ENCODE peak calls at places on chromosomes 1 and 21, in four cellular contexts. R is upper lobe of left lung, S is K562, Q is HepG2. U is an unnamed sample.

GRCh38 chr1:61320575-61320974 is 238.2 kb downstream of the NFIA start:
- ATAC-seq in S (no peak), R (no peak), Q (no peak), U (no peak)

GRCh38 chr1:211127166-211127565 is 6.8 kb downstream of the KCNH1 start:
- ATAC-seq in Q (no peak), R (no peak), S (no peak), U (no peak)

GRCh38 chr1:31732751-31733289 is 29.0 kb upstream of the COL16A1 start:
- ATAC-seq in R (no peak), S (peak), Q (peak), U (no peak)

GRCh38 chr1:246215505-246215893 is 291.6 kb downstream of the SMYD3 start:
- ATAC-seq in R (no peak), S (peak), Q (no peak), U (no peak)

GRCh38 chr21:25688284-25689035 is 46.2 kb downstream of the ATP5PF start:
- ATAC-seq in R (no peak), S (peak), Q (no peak), U (no peak)

GRCh38 chr1:230509281-230509977 is 83.3 kb upstream of the PGBD5 start:
- ATAC-seq in R (peak), Q (no peak), S (no peak), U (peak)

GRCh38 chr1:199223936-199224335 is 585.1 kb downstream of the PTPRC start:
- ATAC-seq in Q (no peak), S (no peak), R (no peak), U (no peak)

GRCh38 chr1:202329891-202330290 is 11.8 kb downstream of the UBE2T start:
- ATAC-seq in Q (no peak), R (no peak), S (peak), U (no peak)

GRCh38 chr1:230844561-230844960 is 23.8 kb downstream of the C1orf198 start:
- ATAC-seq in S (no peak), R (no peak), Q (no peak), U (no peak)

GRCh38 chr1:242586355-242586670 is 61.8 kb upstream of the PLD5 start:
- ATAC-seq in R (no peak), S (no peak), Q (no peak), U (no peak)

GRCh38 chr1:212470059-212470458 is 37.3 kb downstream of the NENF start:
- ATAC-seq in R (peak), Q (no peak), S (peak), U (peak)

GRCh38 chr1:233238884-233239432 is 56.6 kb downstream of the PCNX2 start:
- ATAC-seq in Q (no peak), R (no peak), S (peak), U (no peak)

GRCh38 chr1:58809327-58810040 is 25.6 kb upstream of the JUN start:
- ATAC-seq in S (peak), R (peak), Q (peak), U (no peak)

GRCh38 chr1:24267003-24267402 is 52.2 kb upstream of the GRHL3 start:
- ATAC-seq in Q (no peak), S (no peak), R (no peak), U (no peak)

GRCh38 chr1:206430031-206430983 is 40.0 kb upstream of the IKBKE start:
- ATAC-seq in Q (no peak), S (no peak), R (no peak), U (peak)

GRCh38 chr1:42923367-42924248 is 35.1 kb downstream of the SLC2A1 start:
- ATAC-seq in Q (no peak), R (no peak), S (no peak), U (peak)

GRCh38 chr1:116869611-116870010 is 40.1 kb upstream of the PTGFRN start:
- ATAC-seq in Q (no peak), S (no peak), R (no peak), U (no peak)

GRCh38 chr1:225919906-225920305 is 4.1 kb downstream of the PYCR2 start:
- ATAC-seq in Q (no peak), S (no peak), R (no peak), U (no peak)

GRCh38 chr21:14538477-14538876 is 7.6 kb downstream of the SAMSN1 start:
- ATAC-seq in S (no peak), Q (no peak), R (no peak), U (no peak)

GRCh38 chr1:192913683-192914082 is 104.8 kb downstream of the RGS2 start:
- ATAC-seq in Q (no peak), S (peak), R (no peak), U (peak)

GRCh38 chr1:219460561-219461511 is 152.1 kb downstream of the ZC3H11B start:
- ATAC-seq in S (no peak), R (no peak), Q (no peak), U (peak)

GRCh38 chr1:5405263-5405662 is 587.0 kb downstream of the NPHP4 start:
- ATAC-seq in S (no peak), Q (no peak), R (no peak), U (no peak)

GRCh38 chr1:27031235-27032118 is 18.8 kb upstream of the TENT5B start:
- ATAC-seq in Q (no peak), S (no peak), R (peak), U (peak)

GRCh38 chr21:38984982-38985422 is 179.3 kb downstream of the ETS2 start:
- ATAC-seq in S (no peak), R (no peak), Q (no peak), U (no peak)

GRCh38 chr1:204852854-204853253 is 17.8 kb upstream of the NFASC start:
- ATAC-seq in R (no peak), S (no peak), Q (no peak), U (no peak)

GRCh38 chr1:94471271-94471670 is 53.1 kb downstream of the ABCD3 start:
- ATAC-seq in Q (no peak), S (no peak), R (no peak), U (no peak)

GRCh38 chr1:154714638-154715037 is 106.7 kb upstream of the ADAR start:
- ATAC-seq in S (peak), Q (peak), R (peak), U (peak)

GRCh38 chr1:220045356-220046051 is 801 bp downstream of the EPRS1 start:
- ATAC-seq in R (no peak), Q (peak), S (peak), U (no peak)

GRCh38 chr1:237913345-237913744 is 22.6 kb upstream of the ZP4 start:
- ATAC-seq in Q (no peak), S (no peak), R (no peak), U (no peak)

GRCh38 chr1:119606394-119606793 is 41.7 kb downstream of the ZNF697 start:
- ATAC-seq in S (no peak), Q (no peak), R (no peak), U (no peak)

GRCh38 chr1:229385853-229386456 is 43.1 kb upstream of the CCSAP start:
- ATAC-seq in Q (no peak), S (no peak), R (no peak), U (no peak)

GRCh38 chr1:99646885-99647284 is 972 bp downstream of the PALMD start:
- ATAC-seq in R (no peak), Q (no peak), S (no peak), U (no peak)

GRCh38 chr1:22071511-22071910 is 19.0 kb downstream of the CDC42 start:
- ATAC-seq in R (no peak), Q (no peak), S (no peak), U (no peak)

GRCh38 chr1:56133517-56134472 is 445.6 kb downstream of the PLPP3 start:
- ATAC-seq in Q (no peak), R (no peak), S (no peak), U (no peak)

GRCh38 chr1:1461721-1462317 is 9.7 kb upstream of the ATAD3B start:
- ATAC-seq in R (no peak), S (peak), Q (peak), U (no peak)

DNA sequence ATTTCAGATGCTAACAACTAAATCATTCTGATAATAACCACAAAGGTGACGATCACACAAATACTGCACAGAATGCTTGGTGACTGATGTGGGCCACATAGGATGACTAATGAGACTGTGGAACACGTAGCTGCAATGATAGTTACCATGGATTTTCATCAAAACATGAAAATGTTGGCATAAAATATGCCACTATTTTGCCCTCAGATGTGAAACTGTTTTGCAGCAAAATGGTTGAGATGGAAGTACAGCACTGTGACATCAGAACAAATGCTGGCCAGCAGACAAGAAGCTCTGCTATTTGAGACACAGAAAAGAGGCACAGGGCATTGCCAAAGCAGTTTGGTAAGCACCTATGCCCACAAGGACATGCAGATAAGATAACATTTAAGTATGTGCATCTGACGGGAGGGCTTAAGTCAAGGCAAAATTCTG is 83.8 kb downstream of the NIBAN1 start:
- ATAC-seq in R (no peak), S (no peak), Q (no peak), U (peak)
- H3K4me3 ChIP-seq in R (no peak), S (no peak), Q (no peak), U (no peak)

DNA sequence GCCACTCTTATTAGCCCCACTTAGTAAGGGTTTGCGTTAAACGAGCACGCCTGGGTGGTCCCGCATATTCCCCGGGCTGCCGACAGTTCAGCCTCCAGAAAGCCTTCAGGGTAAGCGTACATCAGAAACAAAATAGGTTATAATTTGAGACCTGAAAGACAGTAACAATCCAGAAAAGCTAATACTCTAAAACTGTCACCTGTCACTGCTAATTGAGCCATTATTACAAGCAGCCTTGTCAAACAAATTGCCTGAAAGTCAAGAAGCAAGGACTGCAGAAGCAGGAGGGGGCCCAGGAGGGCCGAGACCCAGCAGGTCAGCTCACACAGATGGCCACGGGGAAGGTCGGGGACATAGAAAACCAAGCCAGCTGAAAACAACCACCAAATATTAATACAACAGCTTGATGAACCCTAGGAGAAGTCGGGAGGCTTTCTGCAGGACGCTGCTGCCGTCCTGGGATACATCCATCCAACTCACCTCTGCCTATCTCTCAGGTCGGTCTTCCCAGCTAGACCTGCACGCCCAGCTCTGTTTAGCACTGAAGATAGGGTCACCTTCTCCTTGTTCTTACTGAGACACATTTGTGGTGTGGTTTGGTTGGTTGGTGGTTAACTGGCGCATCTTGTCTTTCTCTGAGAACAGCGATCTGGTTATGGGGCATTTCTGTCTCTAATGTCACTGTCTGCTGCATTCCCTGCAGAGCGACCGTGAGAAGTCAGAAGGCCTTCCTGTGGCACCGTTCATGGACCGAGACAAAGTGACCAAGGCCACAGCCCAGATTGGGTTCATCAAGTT is 110.8 kb downstream of the WDR4 start:
- ATAC-seq in S (no peak), Q (no peak), R (no peak), U (no peak)
- TF ChIP-seq EP300 in S (no peak), Q (no peak), R (no peak), U (no peak)

GRCh38 chr1:34176830-34177613 is at the start of gene C1orf94:
- ATAC-seq in S (no peak), Q (no peak), R (no peak), U (no peak)
- TF ChIP-seq CTCF in S (no peak), Q (no peak), R (no peak), U (no peak)

GRCh38 chr1:41169799-41170180 is 72.3 kb downstream of the SCMH1 start:
- ATAC-seq in R (no peak), Q (peak), S (no peak), U (no peak)
- H3K4me3 ChIP-seq in R (no peak), Q (no peak), S (no peak), U (no peak)

GRCh38 chr1:158019177-158019868 is 25.9 kb downstream of the KIRREL1 start:
- ATAC-seq in Q (peak), S (no peak), R (peak), U (peak)
- TF ChIP-seq EP300 in Q (no peak), S (no peak), R (no peak), U (no peak)

DNA sequence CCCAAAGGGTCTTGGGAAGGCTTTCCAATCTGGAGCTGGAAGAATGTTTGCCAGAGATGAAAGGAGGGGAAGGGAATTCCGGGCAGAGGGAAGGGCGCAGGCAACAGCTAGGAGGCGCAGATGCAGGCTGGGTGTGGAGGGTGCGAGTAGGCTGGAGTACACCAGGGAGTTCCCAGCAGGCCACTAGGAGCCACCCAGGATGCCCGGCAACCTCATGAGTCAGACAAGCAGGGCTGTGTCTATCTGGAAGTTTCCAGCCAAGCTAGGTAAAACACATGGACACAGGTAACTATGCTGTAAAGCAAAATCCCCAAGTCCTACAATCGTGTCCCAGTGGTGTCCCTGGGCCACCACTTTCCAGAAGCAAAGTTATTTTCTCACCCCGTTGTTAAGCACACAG is 998 bp upstream of the NBL1 start:
- ATAC-seq in R (no peak), Q (peak), S (peak), U (no peak)
- TF ChIP-seq CTCF in R (no peak), Q (peak), S (no peak), U (no peak)

DNA sequence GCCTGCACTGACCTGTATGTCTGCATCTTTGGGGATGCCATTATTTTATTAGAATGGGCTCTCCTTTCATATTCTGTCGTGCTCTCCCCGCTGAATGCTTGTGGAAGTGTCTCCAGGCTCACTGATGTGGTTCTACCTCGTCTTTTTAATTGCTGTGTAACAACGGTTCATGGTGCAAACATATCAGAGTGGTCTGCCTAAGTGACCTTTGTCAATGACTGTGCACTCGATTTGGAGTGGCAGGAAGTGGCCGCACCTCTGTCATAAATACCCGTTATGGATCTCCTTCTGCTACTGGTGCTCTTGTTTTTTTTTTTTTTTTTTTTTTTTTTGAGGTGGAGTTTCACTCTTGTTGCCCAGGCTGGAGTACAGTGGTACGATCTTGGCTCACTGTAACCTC is 38.3 kb downstream of the SPSB1 start:
- ATAC-seq in R (no peak), Q (no peak), S (no peak), U (no peak)
- H3K4me3 ChIP-seq in R (no peak), Q (no peak), S (no peak), U (no peak)

GRCh38 chr1:70431317-70431716 is 20.2 kb downstream of the CTH start:
- ATAC-seq in S (no peak), Q (no peak), R (no peak), U (no peak)
- TF ChIP-seq EP300 in S (no peak), Q (no peak), R (no peak), U (no peak)

DNA sequence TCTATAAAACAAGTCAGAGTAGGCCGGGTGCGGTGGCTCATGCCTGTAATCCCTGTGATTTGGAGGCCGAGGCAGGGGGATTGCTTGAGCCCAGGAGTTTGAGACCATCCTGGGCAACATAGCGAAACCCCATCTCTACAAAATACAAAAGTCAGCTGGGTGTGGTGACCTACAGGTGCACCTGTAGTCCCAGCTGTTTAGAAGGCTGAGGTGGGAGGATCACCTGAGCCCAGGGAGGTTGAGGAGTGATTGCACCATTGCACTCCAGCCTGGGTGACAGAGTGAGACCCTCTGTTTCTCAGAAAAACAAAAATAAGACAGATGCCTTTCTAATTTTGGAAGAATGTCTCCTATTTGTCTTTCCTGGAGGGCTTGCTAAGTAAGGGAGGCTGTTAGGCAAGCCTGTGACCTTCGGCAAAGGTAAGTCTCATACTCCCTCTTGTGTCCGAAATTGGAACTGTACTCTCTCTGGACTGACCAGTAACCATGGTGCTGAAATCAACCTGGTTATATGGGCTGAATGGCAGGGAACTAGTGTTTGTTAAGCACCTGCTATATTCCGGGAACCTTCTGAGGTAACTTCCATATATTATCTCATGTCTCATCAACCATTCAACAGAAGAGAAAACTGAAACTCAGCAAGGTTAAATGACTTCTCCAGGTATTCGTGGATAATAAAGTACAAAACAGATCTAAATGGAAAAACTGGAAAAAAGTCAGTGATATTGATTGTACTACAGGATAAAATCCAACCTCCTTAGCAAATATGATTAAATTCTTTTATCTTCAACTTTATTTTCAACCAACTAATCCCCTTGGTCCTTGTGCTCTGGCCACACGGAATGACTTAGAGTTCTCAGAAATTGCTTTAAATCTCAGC is 11.8 kb upstream of the RAB3B start:
- ATAC-seq in R (peak), Q (peak), S (peak), U (peak)
- TF ChIP-seq CTCF in R (peak), Q (peak), S (peak), U (peak)

U was measured in gastroesophageal sphincter.